ENCODE peak calls at places on chromosomes 13 and 19, in seven cellular contexts. H is AG10803, S is heart left ventricle, V is PC-9, M is fibroblast of pulmonary artery, A is OCI-LY7, N is body of pancreas. Q is an unnamed sample.

GRCh38 chr19:58474291-58474996 is 1.7 kb upstream of the ZNF446 start:
- DNase-seq in N (no peak), M (peak; percentile 31), H (peak; percentile 86), V (no peak), A (no peak), S (no peak), Q (no peak)

GRCh38 chr19:19470579-19470978 is 44.8 kb downstream of the TSSK6 start:
- DNase-seq in H (no peak), N (no peak), A (no peak), V (no peak), S (no peak), M (no peak), Q (no peak)

GRCh38 chr13:114110091-114110829 is 22.2 kb downstream of the RASA3 start:
- DNase-seq in A (peak; percentile 84), N (no peak), S (peak; percentile 72), V (no peak), H (peak; percentile 48), M (no peak), Q (peak; percentile 51)

GRCh38 chr19:13986348-13986904 is 19.7 kb downstream of the RFX1 start:
- DNase-seq in V (no peak), A (peak; percentile 98), N (peak; percentile 67), S (peak; percentile 96), H (peak; percentile 71), M (peak; percentile 74), Q (peak; percentile 87)

GRCh38 chr19:43596842-43597461 is 557 bp downstream of the ZNF576 start:
- DNase-seq in V (no peak), S (no peak), N (no peak), A (peak; percentile 27), H (no peak), M (no peak), Q (no peak)

GRCh38 chr19:5978606-5979552 is 939 bp upstream of the RANBP3 start:
- DNase-seq in S (no peak), M (no peak), A (peak; percentile 29), H (no peak), N (no peak), V (no peak), Q (no peak)

GRCh38 chr13:75372923-75373841 is 108.8 kb downstream of the TBC1D4 start:
- DNase-seq in H (no peak), N (no peak), S (no peak), A (no peak), V (no peak), M (no peak), Q (no peak)

GRCh38 chr19:13376537-13376936 is 129.7 kb downstream of the CACNA1A start:
- DNase-seq in V (no peak), M (no peak), A (no peak), N (no peak), S (no peak), H (no peak), Q (no peak)

GRCh38 chr19:46715620-46716012 is 1.3 kb downstream of the PRKD2 start:
- DNase-seq in N (no peak), S (no peak), M (no peak), A (peak; percentile 24), V (no peak), H (no peak), Q (no peak)

GRCh38 chr13:28329395-28330158 is 165.4 kb downstream of the FLT1 start:
- DNase-seq in A (no peak), N (no peak), V (no peak), M (peak; percentile 98), S (no peak), H (peak; percentile 97), Q (no peak)

GRCh38 chr19:46015080-46015960 is 7.5 kb downstream of the PGLYRP1 start:
- DNase-seq in V (peak; percentile 59), N (peak; percentile 84), A (peak; percentile 38), S (peak; percentile 84), H (peak; percentile 23), M (peak; percentile 16), Q (peak; percentile 54)

GRCh38 chr13:30138511-30138910 is 168.8 kb downstream of the KATNAL1 start:
- DNase-seq in V (no peak), H (no peak), N (no peak), A (no peak), M (no peak), S (no peak), Q (no peak)

GRCh38 chr19:9885077-9885552 is 50.0 kb downstream of the PIN1 start:
- DNase-seq in V (no peak), H (peak; percentile 39), M (peak; percentile 53), A (no peak), N (no peak), S (no peak), Q (peak; percentile 73)

GRCh38 chr13:63680704-63681103 is 2265.1 kb upstream of the PCDH20 start:
- DNase-seq in S (no peak), N (no peak), V (no peak), M (no peak), H (no peak), A (no peak), Q (no peak)

GRCh38 chr19:39553082-39553652 is 13.2 kb upstream of the EID2 start:
- DNase-seq in V (no peak), S (no peak), A (no peak), N (no peak), H (no peak), M (no peak), Q (no peak)

GRCh38 chr13:29936051-29936813 is 85.8 kb upstream of the UBL3 start:
- DNase-seq in H (no peak), M (no peak), A (no peak), N (peak; percentile 35), V (peak; percentile 24), S (no peak), Q (no peak)

GRCh38 chr19:35336166-35336955 is 7.4 kb downstream of the CD22 start:
- DNase-seq in M (no peak), V (no peak), A (no peak), S (no peak), N (no peak), H (no peak), Q (no peak)

GRCh38 chr19:827710-828321 is at the start of gene AZU1:
- DNase-seq in N (no peak), A (no peak), M (no peak), V (no peak), S (peak; percentile 71), H (no peak), Q (peak; percentile 53)

GRCh38 chr19:17246681-17247425 is 1.1 kb upstream of the NR2F6 start:
- DNase-seq in M (no peak), A (no peak), N (peak; percentile 66), H (peak; percentile 57), S (peak; percentile 74), V (peak; percentile 53), Q (no peak)

GRCh38 chr19:5949792-5950305 is 28.1 kb downstream of the RANBP3 start:
- DNase-seq in A (peak; percentile 95), M (no peak), S (no peak), H (no peak), N (peak; percentile 36), V (no peak), Q (no peak)

GRCh38 chr19:4795400-4795799 is 3.9 kb downstream of the FEM1A start:
- DNase-seq in M (no peak), A (no peak), N (no peak), H (no peak), S (no peak), V (no peak), Q (peak; percentile 21)

GRCh38 chr19:3572132-3572854 is 451 bp upstream of the HMG20B start:
- DNase-seq in A (peak; percentile 99), N (peak; percentile 99), S (peak; percentile 100), H (peak; percentile 100), M (peak; percentile 100), V (peak; percentile 93), Q (peak; percentile 100)

GRCh38 chr13:27044837-27045570 is 126.6 kb downstream of the USP12 start:
- DNase-seq in H (no peak), V (no peak), M (no peak), A (peak; percentile 37), N (no peak), S (no peak), Q (no peak)

GRCh38 chr19:53365134-53365898 is at the start of gene ZNF525:
- DNase-seq in H (peak; percentile 58), V (peak; percentile 73), S (peak; percentile 95), A (peak; percentile 93), N (peak; percentile 93), M (peak; percentile 79), Q (peak; percentile 85)
- TF ChIP-seq CTCF in H (no peak), V (peak; percentile 55), S (no peak), A (peak; percentile 23), N (peak; percentile 37), M (peak; percentile 21), Q (no peak)

GRCh38 chr19:15115762-15116615 is 8.8 kb downstream of the SYDE1 start:
- DNase-seq in N (no peak), V (no peak), M (no peak), A (no peak), S (no peak), H (no peak), Q (no peak)
- TF ChIP-seq CTCF in N (no peak), V (no peak), M (no peak), A (no peak), S (no peak), H (no peak), Q (no peak)

GRCh38 chr13:103788061-103788652 is 721.9 kb upstream of the SLC10A2 start:
- DNase-seq in N (no peak), S (no peak), A (no peak), V (no peak), M (peak; percentile 7), H (no peak), Q (no peak)
- TF ChIP-seq CTCF in N (no peak), S (peak; percentile 40), A (peak; percentile 40), V (peak; percentile 56), M (peak; percentile 29), H (no peak), Q (no peak)

GRCh38 chr19:42115705-42116104 is 16.5 kb downstream of the POU2F2 start:
- DNase-seq in N (no peak), S (no peak), A (peak; percentile 53), M (no peak), H (no peak), V (no peak), Q (no peak)

GRCh38 chr19:42111811-42112210 is 20.4 kb downstream of the POU2F2 start:
- DNase-seq in N (no peak), A (no peak), S (no peak), H (peak; percentile 87), M (no peak), V (no peak), Q (no peak)

GRCh38 chr19:42115219-42115618 is 17.0 kb downstream of the POU2F2 start:
- DNase-seq in V (no peak), H (peak; percentile 35), M (peak; percentile 44), N (peak; percentile 87), S (no peak), A (peak; percentile 58), Q (no peak)

GRCh38 chr19:42114412-42114811 is 17.8 kb downstream of the POU2F2 start:
- DNase-seq in S (no peak), M (no peak), A (peak; percentile 96), N (peak; percentile 76), H (no peak), V (no peak), Q (peak; percentile 39)

DNA sequence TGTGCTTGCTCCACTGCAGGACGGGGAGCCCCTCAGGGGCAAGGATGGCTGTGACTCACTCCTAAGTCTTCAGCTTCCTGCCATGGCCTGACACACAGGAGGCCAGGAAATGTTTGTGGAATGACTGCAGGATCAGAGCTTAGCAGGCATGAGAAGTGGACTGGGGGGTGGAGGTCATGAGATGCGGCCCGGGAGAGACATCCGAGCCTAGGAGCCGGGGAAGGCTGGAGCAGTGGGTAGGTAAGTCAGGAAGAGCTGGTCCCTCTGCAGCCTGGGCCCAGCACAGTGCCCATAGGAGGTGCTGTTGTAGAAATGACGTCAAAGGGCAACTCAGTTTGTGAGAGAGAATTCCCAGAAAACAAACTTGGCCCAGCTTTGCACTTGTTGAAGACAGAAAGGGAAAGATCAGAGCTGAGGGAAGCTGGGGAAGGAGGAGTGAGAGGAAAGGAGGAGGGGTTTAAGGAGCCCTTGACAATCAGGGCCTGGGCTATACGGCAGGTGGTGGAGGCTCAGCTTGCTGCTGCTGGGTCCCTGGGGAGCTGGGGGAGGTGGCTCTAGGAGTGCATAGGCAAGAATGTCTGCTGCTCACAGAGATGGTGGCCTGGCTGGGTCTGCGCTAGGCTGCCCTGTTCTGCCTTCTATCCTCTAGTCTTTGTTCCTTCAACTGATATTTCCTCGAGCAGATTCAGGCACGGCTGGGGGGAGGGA is 18.5 kb downstream of the POU2F2 start:
- DNase-seq in A (peak; percentile 95), M (peak; percentile 96), H (peak; percentile 97), S (no peak), N (no peak), V (peak; percentile 91), Q (peak; percentile 61)
- TF ChIP-seq CTCF in A (peak; percentile 66), M (peak; percentile 33), H (peak; percentile 41), S (no peak), N (no peak), V (peak; percentile 40), Q (no peak)